ENCODE peak calls at places on chromosome 6, in eight cellular contexts. Z is testis, K is upper lobe of left lung, B is heart right ventricle, F is neuronal stem cell, J is ovary, H is aorta, N is HCT116. C is an unnamed sample.
A peak's percentile ranks its signal among the peaks of the same experiment; 100 is the strongest.

GRCh38 chr6:152155792-152156191 is 348.3 kb downstream of the ESR1 start:
- DNase-seq in N (no peak), B (no peak), H (no peak), K (no peak), F (no peak), J (no peak), Z (no peak), C (no peak)

GRCh38 chr6:151349651-151350270 is 41.6 kb downstream of the ZBTB2 start:
- DNase-seq in H (no peak), J (no peak), N (no peak), F (no peak), B (no peak), Z (no peak), K (no peak), C (no peak)

GRCh38 chr6:21992178-21992967 is 304.5 kb downstream of the PRL start:
- DNase-seq in K (no peak), F (no peak), J (no peak), Z (no peak), N (no peak), H (no peak), B (no peak), C (no peak)

GRCh38 chr6:155126727-155127439 is 131.8 kb downstream of the TIAM2 start:
- DNase-seq in Z (no peak), K (no peak), F (no peak), N (peak; percentile 93), J (no peak), H (no peak), B (no peak), C (no peak)

GRCh38 chr6:101595276-101595675 is 201.8 kb downstream of the GRIK2 start:
- DNase-seq in Z (no peak), N (no peak), B (no peak), K (no peak), H (no peak), J (no peak), F (no peak), C (no peak)

GRCh38 chr6:137892271-137892708 is 25.2 kb downstream of the TNFAIP3 start:
- DNase-seq in H (no peak), Z (no peak), K (no peak), F (no peak), B (no peak), J (no peak), N (no peak), C (no peak)

GRCh38 chr6:10401004-10401536 is 13.8 kb downstream of the TFAP2A start:
- DNase-seq in H (no peak), K (no peak), B (no peak), Z (no peak), N (no peak), F (no peak), J (no peak), C (no peak)

GRCh38 chr6:40845588-40845987 is 193.4 kb downstream of the UNC5CL start:
- DNase-seq in B (peak; percentile 35), N (peak; percentile 31), J (peak; percentile 28), K (no peak), Z (peak; percentile 61), F (peak; percentile 50), H (no peak), C (no peak)

GRCh38 chr6:130216630-130217029 is 6.1 kb downstream of the SAMD3 start:
- DNase-seq in B (no peak), H (no peak), N (no peak), F (no peak), K (no peak), J (no peak), Z (no peak), C (no peak)

GRCh38 chr6:89952696-89953095 is 58.4 kb downstream of the GJA10 start:
- DNase-seq in N (no peak), Z (no peak), H (no peak), F (no peak), J (no peak), K (peak; percentile 44), B (no peak), C (peak; percentile 36)

GRCh38 chr6:161018165-161018564 is 26.6 kb downstream of the MAP3K4 start:
- DNase-seq in K (no peak), J (no peak), B (no peak), N (no peak), F (no peak), Z (no peak), H (no peak), C (no peak)

GRCh38 chr6:168428052-168428829 is 12.7 kb upstream of the SMOC2 start:
- DNase-seq in F (no peak), Z (no peak), J (no peak), H (no peak), B (no peak), K (no peak), N (no peak), C (no peak)

GRCh38 chr6:126748141-126748540 is 370.3 kb upstream of the RSPO3 start:
- DNase-seq in J (no peak), K (no peak), F (no peak), Z (no peak), H (no peak), B (no peak), N (no peak), C (no peak)

GRCh38 chr6:152338335-152339125 is 298.6 kb downstream of the SYNE1 start:
- DNase-seq in J (peak; percentile 75), H (peak; percentile 61), B (peak; percentile 43), F (peak; percentile 14), K (no peak), Z (peak; percentile 66), N (no peak), C (peak; percentile 30)

GRCh38 chr6:166958926-166959861 is 2.8 kb upstream of the RNASET2 start:
- DNase-seq in Z (no peak), F (no peak), H (no peak), B (peak; percentile 54), N (no peak), J (no peak), K (peak; percentile 64), C (no peak)

GRCh38 chr6:34355889-34356288 is 36.6 kb downstream of the NUDT3 start:
- DNase-seq in H (no peak), J (no peak), B (no peak), F (no peak), N (no peak), K (no peak), Z (no peak), C (no peak)

GRCh38 chr6:28953039-28953872 is 29.5 kb upstream of the TRIM27 start:
- DNase-seq in Z (no peak), F (peak; percentile 43), B (no peak), N (peak; percentile 36), H (no peak), J (peak; percentile 22), K (no peak), C (peak; percentile 30)

GRCh38 chr6:33019358-33019757 is 10.0 kb upstream of the HLA-DOA start:
- DNase-seq in Z (no peak), K (no peak), F (no peak), J (no peak), H (no peak), N (no peak), B (no peak), C (no peak)
- H3K36me3 ChIP-seq in Z (no peaks in the 10 kb centered on the region), K (no peaks in the 10 kb centered on the region), F (no peaks in the 10 kb centered on the region), J (no peaks in the 10 kb centered on the region), H (no peaks in the 10 kb centered on the region), N (no peaks in the 10 kb centered on the region), B (no peaks in the 10 kb centered on the region), C (no peaks in the 10 kb centered on the region)

GRCh38 chr6:25902071-25902470 is 28.0 kb upstream of the SLC17A3 start:
- DNase-seq in N (no peak), K (no peak), H (no peak), J (no peak), F (no peak), Z (no peak), B (no peak), C (no peak)

GRCh38 chr6:25898289-25898977 is 24.4 kb upstream of the SLC17A3 start:
- DNase-seq in J (no peak), F (no peak), N (no peak), K (no peak), Z (no peak), B (no peak), H (no peak), C (no peak)

GRCh38 chr6:25899123-25899522 is 25.1 kb upstream of the SLC17A3 start:
- DNase-seq in J (no peak), F (peak; percentile 17), N (no peak), B (no peak), Z (no peak), K (no peak), H (no peak), C (no peak)

GRCh38 chr6:25900843-25901242 is 26.8 kb upstream of the SLC17A3 start:
- DNase-seq in Z (no peak), B (no peak), J (no peak), N (no peak), H (no peak), F (no peak), K (no peak), C (no peak)

DNA sequence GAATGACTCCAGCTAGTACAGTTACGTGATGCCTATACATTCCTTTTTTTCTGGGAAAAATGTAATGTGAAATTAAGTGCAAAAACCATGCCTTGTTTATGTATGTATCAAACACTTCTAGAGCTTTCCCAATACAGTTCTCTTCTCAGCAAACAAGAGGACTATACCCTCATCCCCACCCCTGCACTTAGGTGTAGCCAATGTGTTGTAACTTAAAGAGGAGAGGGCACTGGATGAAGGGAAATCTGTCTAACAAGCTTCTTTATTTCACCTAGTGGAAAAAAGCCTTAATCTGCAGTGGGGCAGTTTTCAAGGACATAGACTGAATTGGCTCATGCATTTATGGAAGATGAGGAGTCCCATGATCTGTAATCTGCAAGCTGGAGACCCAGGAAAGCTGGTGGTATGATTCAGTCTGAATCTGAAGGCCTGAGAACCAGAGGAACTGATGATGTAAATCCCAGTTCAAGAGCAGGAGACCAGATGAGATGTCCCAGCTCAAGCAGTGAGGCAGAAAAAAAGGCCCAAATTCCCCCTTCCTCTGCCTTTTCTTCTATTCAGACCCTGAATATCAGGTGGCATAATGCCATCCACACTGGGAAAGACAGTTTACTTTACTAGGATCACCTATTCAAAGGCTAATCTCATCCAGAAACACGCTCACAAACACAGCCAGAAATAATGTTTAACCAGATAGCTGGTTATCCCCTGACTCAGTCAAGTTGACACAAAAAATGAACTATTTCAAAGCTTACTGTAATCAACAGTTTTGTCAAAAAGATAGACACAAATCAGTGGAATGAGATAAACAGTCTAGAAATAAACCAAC is 25.8 kb upstream of the SLC17A3 start:
- DNase-seq in J (no peak), H (no peak), B (no peak), Z (no peak), K (no peak), N (no peak), F (no peak), C (no peak)
- H3K4me3 ChIP-seq in J (no peak overlapping the region), H (no peak overlapping the region), B (no peak overlapping the region), Z (no peak overlapping the region), K (no peak overlapping the region), N (no peak overlapping the region), F (no peak overlapping the region), C (no peak overlapping the region)

DNA sequence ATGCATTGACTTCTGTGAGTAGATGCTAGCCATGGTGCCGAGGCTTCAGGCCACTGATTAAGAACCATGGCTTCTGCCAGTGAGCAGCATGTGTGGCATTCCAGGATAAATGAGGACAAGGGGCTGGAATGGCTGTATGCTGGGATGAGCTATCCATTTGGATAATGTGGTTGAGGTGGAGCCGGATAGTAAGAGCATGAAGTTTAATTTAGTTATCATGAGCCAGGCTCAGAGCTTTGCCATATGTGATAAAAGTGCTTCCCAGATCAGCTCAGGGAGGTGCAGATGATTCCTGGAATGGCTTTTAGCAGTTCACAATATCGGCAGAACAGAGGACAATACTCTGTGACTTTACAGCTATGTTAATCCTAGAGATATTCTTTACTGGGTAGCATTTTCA is 34.6 kb upstream of the RNF8 start:
- DNase-seq in B (no peak), H (no peak), F (no peak), N (no peak), J (no peak), K (no peak), Z (no peak), C (no peak)
- H3K36me3 ChIP-seq in B (peaks cover 95% of the 10 kb centered on the region), H (no peaks in the 10 kb centered on the region), F (peaks cover 27% of the 10 kb centered on the region), N (peaks cover 16% of the 10 kb centered on the region), J (no peaks in the 10 kb centered on the region), K (peaks cover 14% of the 10 kb centered on the region), Z (no peaks in the 10 kb centered on the region), C (peaks cover 36% of the 10 kb centered on the region)

GRCh38 chr6:136787726-136788068 is 4.6 kb downstream of the MAP3K5 start:
- DNase-seq in F (no peak), N (no peak), B (no peak), Z (no peak), K (no peak), J (no peak), H (no peak), C (no peak)
- H3K4me3 ChIP-seq in F (no peak overlapping the region), N (no peak overlapping the region), B (no peak overlapping the region), Z (no peak overlapping the region), K (no peak overlapping the region), J (peak overlapping the region; percentile 63), H (peak overlapping the region; percentile 28), C (peak overlapping the region; percentile 22)